ENCODE peak calls at places on chromosomes 6 and 20, in nine cellular contexts. One of them, this sample, is unnamed.

GRCh38 chr6:131061771-131062160 is 1.3 kb downstream of the EPB41L2 start:
- DNase-seq in heart right ventricle: no peak
- DNase-seq in GM23248: peak
- DNase-seq in NCI-H1092: no peak
- DNase-seq in HT1080: no peak
- DNase-seq in H1: no peak
- DNase-seq in lung: no peak
- DNase-seq in B cell: no peak
- DNase-seq in iris pigment epithelial cell: peak
- DNase-seq in this sample: no peak

GRCh38 chr6:23420659-23421350 is 705.2 kb upstream of the NRSN1 start:
- DNase-seq in H1: no peak
- DNase-seq in heart right ventricle: no peak
- DNase-seq in iris pigment epithelial cell: no peak
- DNase-seq in HT1080: peak
- DNase-seq in B cell: no peak
- DNase-seq in GM23248: no peak
- DNase-seq in NCI-H1092: no peak
- DNase-seq in lung: no peak
- DNase-seq in this sample: no peak

GRCh38 chr20:63709149-63709527 is 1.3 kb downstream of the ZGPAT start:
- DNase-seq in iris pigment epithelial cell: no peak
- DNase-seq in heart right ventricle: no peak
- DNase-seq in NCI-H1092: no peak
- DNase-seq in HT1080: no peak
- DNase-seq in lung: peak
- DNase-seq in B cell: peak
- DNase-seq in GM23248: no peak
- DNase-seq in H1: no peak
- DNase-seq in this sample: no peak

GRCh38 chr6:107695061-107695715 is 128.9 kb downstream of the SCML4 start:
- DNase-seq in iris pigment epithelial cell: peak
- DNase-seq in H1: no peak
- DNase-seq in B cell: no peak
- DNase-seq in heart right ventricle: no peak
- DNase-seq in HT1080: no peak
- DNase-seq in NCI-H1092: no peak
- DNase-seq in lung: no peak
- DNase-seq in GM23248: peak
- DNase-seq in this sample: peak

GRCh38 chr6:82712826-82713225 is 349.2 kb downstream of the TPBG start:
- DNase-seq in heart right ventricle: no peak
- DNase-seq in HT1080: no peak
- DNase-seq in NCI-H1092: no peak
- DNase-seq in iris pigment epithelial cell: peak
- DNase-seq in B cell: no peak
- DNase-seq in H1: no peak
- DNase-seq in lung: no peak
- DNase-seq in GM23248: peak
- DNase-seq in this sample: peak

GRCh38 chr20:23971320-23971719 is 17.3 kb downstream of the GGTLC1 start:
- DNase-seq in iris pigment epithelial cell: no peak
- DNase-seq in H1: no peak
- DNase-seq in GM23248: no peak
- DNase-seq in heart right ventricle: no peak
- DNase-seq in NCI-H1092: no peak
- DNase-seq in HT1080: no peak
- DNase-seq in lung: no peak
- DNase-seq in B cell: no peak
- DNase-seq in this sample: no peak

GRCh38 chr6:129552413-129552812 is 157.6 kb downstream of the ARHGAP18 start:
- DNase-seq in B cell: no peak
- DNase-seq in HT1080: no peak
- DNase-seq in H1: no peak
- DNase-seq in heart right ventricle: no peak
- DNase-seq in NCI-H1092: no peak
- DNase-seq in lung: no peak
- DNase-seq in GM23248: no peak
- DNase-seq in iris pigment epithelial cell: no peak
- DNase-seq in this sample: no peak

GRCh38 chr6:20724443-20724842 is 190.2 kb downstream of the CDKAL1 start:
- DNase-seq in NCI-H1092: no peak
- DNase-seq in B cell: no peak
- DNase-seq in H1: no peak
- DNase-seq in iris pigment epithelial cell: no peak
- DNase-seq in GM23248: no peak
- DNase-seq in HT1080: no peak
- DNase-seq in heart right ventricle: no peak
- DNase-seq in lung: no peak
- DNase-seq in this sample: no peak

GRCh38 chr20:24994470-24995368 is 2.2 kb upstream of the APMAP start:
- DNase-seq in GM23248: peak
- DNase-seq in heart right ventricle: peak
- DNase-seq in lung: peak
- DNase-seq in B cell: peak
- DNase-seq in HT1080: peak
- DNase-seq in NCI-H1092: peak
- DNase-seq in iris pigment epithelial cell: peak
- DNase-seq in H1: peak
- DNase-seq in this sample: peak

GRCh38 chr6:106562001-106562400 is 67.3 kb downstream of the RTN4IP1 start:
- DNase-seq in heart right ventricle: no peak
- DNase-seq in B cell: no peak
- DNase-seq in GM23248: peak
- DNase-seq in iris pigment epithelial cell: no peak
- DNase-seq in NCI-H1092: no peak
- DNase-seq in H1: no peak
- DNase-seq in lung: no peak
- DNase-seq in HT1080: no peak
- DNase-seq in this sample: no peak

GRCh38 chr20:17735206-17735804 is 35.5 kb downstream of the BANF2 start:
- DNase-seq in heart right ventricle: no peak
- DNase-seq in B cell: no peak
- DNase-seq in NCI-H1092: no peak
- DNase-seq in iris pigment epithelial cell: peak
- DNase-seq in HT1080: peak
- DNase-seq in H1: no peak
- DNase-seq in lung: no peak
- DNase-seq in GM23248: no peak
- DNase-seq in this sample: peak

GRCh38 chr6:44342489-44342888 is at the start of gene SPATS1:
- DNase-seq in B cell: no peak
- DNase-seq in iris pigment epithelial cell: peak
- DNase-seq in NCI-H1092: peak
- DNase-seq in H1: no peak
- DNase-seq in heart right ventricle: peak
- DNase-seq in GM23248: peak
- DNase-seq in lung: no peak
- DNase-seq in HT1080: no peak
- DNase-seq in this sample: no peak

GRCh38 chr20:61537721-61538480 is 285.8 kb downstream of the CDH4 start:
- DNase-seq in heart right ventricle: no peak
- DNase-seq in GM23248: no peak
- DNase-seq in NCI-H1092: no peak
- DNase-seq in HT1080: no peak
- DNase-seq in B cell: no peak
- DNase-seq in iris pigment epithelial cell: no peak
- DNase-seq in H1: no peak
- DNase-seq in lung: no peak
- DNase-seq in this sample: no peak

GRCh38 chr20:58268936-58269619 is 40.4 kb upstream of the RAB22A start:
- DNase-seq in B cell: no peak
- DNase-seq in NCI-H1092: no peak
- DNase-seq in lung: no peak
- DNase-seq in GM23248: no peak
- DNase-seq in heart right ventricle: no peak
- DNase-seq in HT1080: peak
- DNase-seq in iris pigment epithelial cell: peak
- DNase-seq in H1: no peak
- DNase-seq in this sample: no peak

GRCh38 chr6:47307362-47308222 is 2.1 kb downstream of the TNFRSF21 start:
- DNase-seq in H1: no peak
- DNase-seq in heart right ventricle: no peak
- DNase-seq in NCI-H1092: no peak
- DNase-seq in lung: no peak
- DNase-seq in B cell: no peak
- DNase-seq in GM23248: no peak
- DNase-seq in iris pigment epithelial cell: no peak
- DNase-seq in HT1080: peak
- DNase-seq in this sample: no peak

GRCh38 chr6:18634912-18635311 is 247.8 kb downstream of the RNF144B start:
- DNase-seq in iris pigment epithelial cell: no peak
- DNase-seq in B cell: no peak
- DNase-seq in H1: no peak
- DNase-seq in lung: no peak
- DNase-seq in GM23248: no peak
- DNase-seq in HT1080: no peak
- DNase-seq in heart right ventricle: no peak
- DNase-seq in NCI-H1092: no peak
- DNase-seq in this sample: no peak

GRCh38 chr6:30814137-30815084 is 69.9 kb upstream of the DDR1 start:
- DNase-seq in iris pigment epithelial cell: peak
- DNase-seq in HT1080: peak
- DNase-seq in B cell: no peak
- DNase-seq in H1: no peak
- DNase-seq in GM23248: peak
- DNase-seq in NCI-H1092: no peak
- DNase-seq in lung: no peak
- DNase-seq in heart right ventricle: no peak
- DNase-seq in this sample: peak

GRCh38 chr6:24923885-24924401 is 11.8 kb downstream of the RIPOR2 start:
- DNase-seq in NCI-H1092: no peak
- DNase-seq in B cell: no peak
- DNase-seq in iris pigment epithelial cell: no peak
- DNase-seq in lung: no peak
- DNase-seq in HT1080: no peak
- DNase-seq in GM23248: no peak
- DNase-seq in heart right ventricle: no peak
- DNase-seq in H1: no peak
- DNase-seq in this sample: no peak

GRCh38 chr6:105968230-105968954 is 117.7 kb upstream of the PRDM1 start:
- DNase-seq in iris pigment epithelial cell: no peak
- DNase-seq in heart right ventricle: no peak
- DNase-seq in HT1080: no peak
- DNase-seq in NCI-H1092: no peak
- DNase-seq in GM23248: peak
- DNase-seq in B cell: no peak
- DNase-seq in H1: no peak
- DNase-seq in lung: no peak
- DNase-seq in this sample: no peak